ENCODE peak calls at places on chromosomes 7 and 10, in nine cellular contexts. D, X, H, S, L, C, Z, W and Q are unnamed samples.
A peak's percentile ranks its signal among the peaks of the same experiment; 100 is the strongest.

GRCh38 chr10:132452216-132452650 is 55.2 kb downstream of the PWWP2B start:
- DNase-seq in D (no peak), X (no peak), H (no peak), S (no peak), L (no peak), C (no peak), Z (no peak), W (no peak), Q (no peak)

GRCh38 chr10:79096514-79096913 is 27.7 kb downstream of the ZMIZ1 start:
- DNase-seq in D (no peak), X (no peak), H (no peak), S (no peak), L (no peak), C (no peak), Z (no peak), W (no peak), Q (no peak)

GRCh38 chr10:17381502-17382142 is 72.8 kb downstream of the ST8SIA6 start:
- DNase-seq in D (no peak), X (no peak), H (no peak), S (no peak), L (no peak), C (no peak), Z (no peak), W (no peak), Q (no peak)

GRCh38 chr10:126904807-126905686 is at the start of gene DOCK1:
- DNase-seq in D (peak; percentile 68), X (peak; percentile 86), H (peak; percentile 69), S (peak; percentile 75), L (peak; percentile 91), C (peak; percentile 72), Z (peak; percentile 56), W (peak; percentile 63), Q (peak; percentile 53)

GRCh38 chr10:103044942-103045489 is 126.9 kb downstream of the CNNM2 start:
- DNase-seq in D (peak; percentile 100), X (no peak), H (no peak), S (no peak), L (peak; percentile 67), C (no peak), Z (no peak), W (no peak), Q (no peak)

GRCh38 chr7:26284477-26284876 is 7.2 kb upstream of the SNX10 start:
- DNase-seq in D (no peak), X (no peak), H (no peak), S (no peak), L (no peak), C (no peak), Z (no peak), W (no peak), Q (no peak)

GRCh38 chr7:43559939-43560335 is 23.0 kb upstream of the STK17A start:
- DNase-seq in D (no peak), X (no peak), H (no peak), S (no peak), L (no peak), C (no peak), Z (no peak), W (no peak), Q (no peak)

GRCh38 chr7:116169060-116169459 is 41.3 kb upstream of the TES start:
- DNase-seq in D (peak; percentile 76), X (peak; percentile 12), H (peak; percentile 66), S (no peak), L (peak; percentile 74), C (no peak), Z (no peak), W (no peak), Q (no peak)

GRCh38 chr10:126253613-126254002 is 134.7 kb downstream of the ADAM12 start:
- DNase-seq in D (no peak), X (no peak), H (peak; percentile 25), S (no peak), L (peak; percentile 56), C (no peak), Z (peak; percentile 37), W (no peak), Q (no peak)

GRCh38 chr10:104235801-104236200 is 3.6 kb upstream of the CFAP43 start:
- DNase-seq in D (no peak), X (no peak), H (no peak), S (no peak), L (no peak), C (no peak), Z (no peak), W (no peak), Q (no peak)

GRCh38 chr10:10786334-10787090 is 231.2 kb upstream of the CELF2 start:
- DNase-seq in D (peak; percentile 67), X (no peak), H (peak; percentile 25), S (no peak), L (peak; percentile 81), C (no peak), Z (no peak), W (no peak), Q (no peak)

GRCh38 chr7:117875566-117875965 is 2.3 kb upstream of the CTTNBP2 start:
- DNase-seq in D (peak; percentile 28), X (peak; percentile 52), H (peak; percentile 14), S (no peak), L (peak; percentile 4), C (no peak), Z (peak; percentile 22), W (peak; percentile 32), Q (no peak)

GRCh38 chr10:73590881-73591577 is at the start of gene USP54:
- DNase-seq in D (peak; percentile 52), X (peak; percentile 63), H (peak; percentile 95), S (peak; percentile 11), L (peak; percentile 60), C (no peak), Z (no peak), W (peak; percentile 48), Q (no peak)

GRCh38 chr10:73593110-73593509 is 2.0 kb upstream of the USP54 start:
- DNase-seq in D (no peak), X (no peak), H (no peak), S (no peak), L (no peak), C (no peak), Z (no peak), W (no peak), Q (no peak)

GRCh38 chr10:73591578-73591902 is 398 bp upstream of the USP54 start:
- DNase-seq in D (no peak), X (peak; percentile 28), H (no peak), S (no peak), L (peak; percentile 45), C (no peak), Z (no peak), W (peak; percentile 49), Q (no peak)

GRCh38 chr10:73593812-73594211 is 2.7 kb upstream of the USP54 start:
- DNase-seq in D (no peak), X (no peak), H (no peak), S (no peak), L (no peak), C (no peak), Z (no peak), W (no peak), Q (no peak)

GRCh38 chr10:73591935-73592699 is 975 bp upstream of the USP54 start:
- DNase-seq in D (no peak), X (peak; percentile 81), H (peak; percentile 95), S (peak; percentile 67), L (peak; percentile 16), C (peak; percentile 30), Z (peak; percentile 71), W (peak; percentile 31), Q (peak; percentile 72)
- H3K4me3 ChIP-seq in D (no peak overlapping the region), X (no peak overlapping the region), H (peak overlapping the region; percentile 46), S (no peak overlapping the region), L (peak overlapping the region; percentile 33), C (peak overlapping the region; percentile 36), Z (no peak overlapping the region), W (no peak overlapping the region), Q (no peak overlapping the region)

GRCh38 chr10:57162231-57162630 is 801.2 kb upstream of the ZWINT start:
- DNase-seq in D (no peak), X (peak; percentile 11), H (peak; percentile 83), S (no peak), L (no peak), C (no peak), Z (no peak), W (no peak), Q (no peak)
- H3K36me3 ChIP-seq in D (no peaks in the 10 kb centered on the region), X (no peaks in the 10 kb centered on the region), H (no peaks in the 10 kb centered on the region), S (no peaks in the 10 kb centered on the region), L (no peaks in the 10 kb centered on the region), C (no peaks in the 10 kb centered on the region), Z (no peaks in the 10 kb centered on the region), W (no peaks in the 10 kb centered on the region), Q (no peaks in the 10 kb centered on the region)

DNA sequence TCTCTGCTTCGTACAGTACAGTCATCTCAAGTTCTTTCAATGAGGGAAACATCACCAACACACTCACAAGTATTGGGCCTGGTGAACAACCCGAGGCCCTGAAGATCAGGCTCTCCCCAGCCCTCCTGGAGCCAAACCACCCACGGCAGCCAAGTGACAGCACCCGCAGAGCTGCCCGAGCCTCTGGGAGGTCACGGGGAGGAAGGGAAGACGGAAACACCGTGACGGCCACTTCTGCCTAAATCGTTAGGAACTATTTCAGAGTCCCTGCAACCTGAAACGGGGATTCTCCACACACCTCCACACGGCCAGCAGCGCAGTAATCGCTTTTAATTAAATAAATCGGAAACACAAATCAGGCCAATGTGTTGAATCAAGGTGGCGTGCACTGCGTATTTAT is 222.6 kb downstream of the MAD1L1 start:
- DNase-seq in D (no peak), X (no peak), H (no peak), S (no peak), L (no peak), C (peak; percentile 15), Z (no peak), W (no peak), Q (no peak)
- H3K4me3 ChIP-seq in D (no peak overlapping the region), X (no peak overlapping the region), H (no peak overlapping the region), S (no peak overlapping the region), L (no peak overlapping the region), C (no peak overlapping the region), Z (no peak overlapping the region), W (no peak overlapping the region), Q (no peak overlapping the region)

GRCh38 chr10:32004161-32004591 is 52.0 kb downstream of the KIF5B start:
- DNase-seq in D (no peak), X (peak; percentile 17), H (no peak), S (peak; percentile 32), L (peak; percentile 20), C (peak; percentile 20), Z (no peak), W (no peak), Q (no peak)

GRCh38 chr10:31999261-31999660 is 57.0 kb downstream of the KIF5B start:
- DNase-seq in D (no peak), X (no peak), H (no peak), S (no peak), L (no peak), C (no peak), Z (no peak), W (no peak), Q (no peak)

GRCh38 chr10:31999836-32000235 is 56.4 kb downstream of the KIF5B start:
- DNase-seq in D (no peak), X (no peak), H (no peak), S (no peak), L (no peak), C (no peak), Z (no peak), W (no peak), Q (no peak)

GRCh38 chr10:32005050-32005449 is 51.2 kb downstream of the KIF5B start:
- DNase-seq in D (peak; percentile 53), X (peak; percentile 49), H (peak; percentile 72), S (no peak), L (peak; percentile 60), C (no peak), Z (no peak), W (no peak), Q (peak; percentile 10)

DNA sequence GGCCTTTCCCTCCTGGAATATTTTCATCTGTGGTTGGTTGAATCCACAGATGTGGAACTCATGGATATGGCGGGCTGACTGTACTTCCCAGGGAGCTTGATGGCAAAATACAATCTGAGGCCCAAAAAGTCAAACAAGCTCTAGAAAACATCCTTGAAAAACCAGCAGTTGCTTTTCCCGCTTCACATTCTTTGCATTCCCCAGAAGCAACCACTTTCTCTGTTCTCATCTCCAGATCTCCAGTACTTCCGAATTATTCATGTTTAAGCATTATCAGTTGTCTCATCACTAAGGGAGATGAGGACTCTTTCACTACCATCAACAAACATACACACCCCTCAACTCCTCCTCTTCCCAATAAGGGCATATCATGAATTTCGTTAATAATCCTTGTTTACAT is 55.3 kb downstream of the KIF5B start:
- DNase-seq in D (peak; percentile 40), X (no peak), H (no peak), S (no peak), L (peak; percentile 27), C (no peak), Z (no peak), W (no peak), Q (no peak)
- H3K36me3 ChIP-seq in D (peaks cover 6% of the 10 kb centered on the region), X (no peaks in the 10 kb centered on the region), H (no peaks in the 10 kb centered on the region), S (no peaks in the 10 kb centered on the region), L (no peaks in the 10 kb centered on the region), C (no peaks in the 10 kb centered on the region), Z (no peaks in the 10 kb centered on the region), W (peaks cover 9% of the 10 kb centered on the region), Q (no peaks in the 10 kb centered on the region)